ENCODE peak calls at places on chromosomes 2 and 18, in four cellular contexts. B is K562, R is GM12878, S is H1. M is an unnamed sample.

GRCh38 chr2:16334886-16335605 is 330.6 kb downstream of the CYRIA start:
- DNase-seq in B (no peak), R (no peak), S (no peak), M (no peak)

GRCh38 chr18:22200611-22201225 is 31.3 kb downstream of the GATA6 start:
- DNase-seq in R (no peak), B (no peak), S (no peak), M (no peak)

GRCh38 chr2:62499430-62500060 is 6.5 kb downstream of the TMEM17 start:
- DNase-seq in B (no peak), S (no peak), R (no peak), M (no peak)

GRCh38 chr18:44325903-44326650 is 354.6 kb upstream of the SETBP1 start:
- DNase-seq in B (peak), S (peak), R (no peak), M (no peak)

GRCh38 chr2:25460261-25460905 is 118.7 kb upstream of the DNMT3A start:
- DNase-seq in S (no peak), B (no peak), R (no peak), M (no peak)

GRCh38 chr2:170271340-170271739 is 93.4 kb downstream of the MYO3B start:
- DNase-seq in S (no peak), B (peak), R (no peak), M (no peak)

GRCh38 chr2:62216616-62217015 is 20.7 kb downstream of the B3GNT2 start:
- DNase-seq in S (no peak), B (peak), R (no peak), M (no peak)

GRCh38 chr2:112156152-112156986 is 18.2 kb downstream of the FBLN7 start:
- DNase-seq in S (no peak), R (no peak), B (no peak), M (no peak)

GRCh38 chr2:99940963-99941362 is 201.4 kb downstream of the AFF3 start:
- DNase-seq in S (no peak), B (no peak), R (no peak), M (no peak)

GRCh38 chr18:58516514-58517285 is 112.2 kb downstream of the ALPK2 start:
- DNase-seq in R (no peak), S (no peak), B (no peak), M (no peak)

GRCh38 chr2:203225423-203226039 is 13.3 kb upstream of the CYP20A1 start:
- DNase-seq in S (peak), R (no peak), B (peak), M (peak)

GRCh38 chr2:20215183-20216040 is 9.5 kb downstream of the SDC1 start:
- DNase-seq in B (no peak), S (no peak), R (no peak), M (no peak)

GRCh38 chr2:203777030-203777429 is 70.6 kb downstream of the CD28 start:
- DNase-seq in B (no peak), S (no peak), R (no peak), M (no peak)

GRCh38 chr2:72952961-72953360 is 35.6 kb downstream of the EMX1 start:
- DNase-seq in B (no peak), S (no peak), R (no peak), M (no peak)

GRCh38 chr18:4450065-4450676 is 4.9 kb downstream of the DLGAP1 start:
- DNase-seq in R (no peak), B (no peak), S (no peak), M (no peak)

GRCh38 chr2:112634153-112634873 is 11.4 kb upstream of the SLC20A1 start:
- DNase-seq in B (no peak), S (no peak), R (no peak), M (no peak)

GRCh38 chr2:128322651-128323491 is 4.2 kb upstream of the HS6ST1 start:
- DNase-seq in B (no peak), S (peak), R (no peak), M (no peak)

GRCh38 chr2:235160281-235160805 is 208.5 kb downstream of the SH3BP4 start:
- DNase-seq in S (no peak), R (no peak), B (no peak), M (no peak)

GRCh38 chr2:42859006-42859552 is 66.7 kb upstream of the HAAO start:
- DNase-seq in B (peak), R (peak), S (peak), M (peak)

GRCh38 chr18:55838841-55839240 is 250.8 kb upstream of the TCF4 start:
- DNase-seq in B (no peak), S (no peak), R (no peak), M (no peak)

GRCh38 chr2:3169106-3169870 is 208.3 kb downstream of the EIPR1 start:
- DNase-seq in S (no peak), R (no peak), B (no peak), M (no peak)

GRCh38 chr2:106566050-106566449 is 78.9 kb downstream of the CD8B2 start:
- DNase-seq in R (no peak), B (no peak), S (no peak), M (no peak)

GRCh38 chr2:133504566-133505505 is 63.4 kb downstream of the NCKAP5 start:
- DNase-seq in R (no peak), S (no peak), B (no peak), M (no peak)

GRCh38 chr2:70960833-70961647 is 17.4 kb upstream of the ANKRD53 start:
- DNase-seq in S (peak), R (no peak), B (peak), M (no peak)

GRCh38 chr2:151053661-151053990 is 208.0 kb downstream of the RBM43 start:
- DNase-seq in B (no peak), R (no peak), S (no peak), M (no peak)

GRCh38 chr2:178734518-178734917 is 72.7 kb downstream of the TTN start:
- DNase-seq in S (no peak), B (no peak), R (no peak), M (no peak)

GRCh38 chr2:40273623-40274236 is 178.2 kb downstream of the SLC8A1 start:
- DNase-seq in B (no peak), S (no peak), R (no peak), M (no peak)

GRCh38 chr18:57087985-57088384 is 58.9 kb upstream of the BOD1L2 start:
- DNase-seq in S (no peak), B (no peak), R (no peak), M (peak)
- TF ChIP-seq EGR1 in S (no peak), B (no peak), R (no peak), M (no peak)

GRCh38 chr2:23803275-23803964 is 123.5 kb downstream of the ATAD2B start:
- DNase-seq in R (no peak), B (no peak), S (no peak), M (no peak)
- TF ChIP-seq EGR1 in R (no peak), B (no peak), S (no peak), M (no peak)

DNA sequence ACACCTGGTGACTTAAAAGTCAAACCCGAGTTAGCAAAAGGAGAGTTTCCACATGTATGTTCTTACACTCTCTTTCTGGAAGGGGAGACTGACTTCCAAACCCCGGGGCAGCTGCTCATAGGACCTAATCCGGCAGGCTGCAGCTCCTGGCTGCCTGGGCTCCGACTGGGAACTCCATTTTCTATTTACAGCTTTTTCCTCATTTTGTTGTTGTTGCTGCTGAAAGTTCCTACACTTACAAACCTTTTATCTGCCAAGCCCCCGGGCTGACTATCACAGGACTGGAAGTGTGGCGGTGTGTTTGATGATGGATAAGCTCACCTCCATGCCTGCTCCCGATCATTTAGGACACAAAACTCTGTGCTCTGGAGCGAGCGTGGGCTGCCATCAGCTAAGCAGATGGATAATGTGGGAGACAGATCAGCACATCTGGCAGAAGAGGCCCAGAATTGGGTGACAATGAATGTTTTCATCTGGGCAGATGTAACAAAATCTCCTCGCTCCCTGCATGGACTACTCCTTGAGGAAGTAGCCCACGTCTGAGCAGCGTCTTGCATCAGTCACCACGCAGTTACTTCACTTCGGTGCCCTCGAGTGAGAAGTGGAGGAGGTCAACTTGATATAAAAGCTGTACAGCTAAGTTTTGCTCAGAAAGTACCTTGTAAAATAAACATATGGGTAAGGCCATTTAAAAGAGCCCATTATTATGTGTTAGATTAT is 114.4 kb upstream of the COPS8 start:
- DNase-seq in B (no peak), S (no peak), R (no peak), M (no peak)
- TF ChIP-seq EGR1 in B (no peak), S (no peak), R (no peak), M (no peak)

DNA sequence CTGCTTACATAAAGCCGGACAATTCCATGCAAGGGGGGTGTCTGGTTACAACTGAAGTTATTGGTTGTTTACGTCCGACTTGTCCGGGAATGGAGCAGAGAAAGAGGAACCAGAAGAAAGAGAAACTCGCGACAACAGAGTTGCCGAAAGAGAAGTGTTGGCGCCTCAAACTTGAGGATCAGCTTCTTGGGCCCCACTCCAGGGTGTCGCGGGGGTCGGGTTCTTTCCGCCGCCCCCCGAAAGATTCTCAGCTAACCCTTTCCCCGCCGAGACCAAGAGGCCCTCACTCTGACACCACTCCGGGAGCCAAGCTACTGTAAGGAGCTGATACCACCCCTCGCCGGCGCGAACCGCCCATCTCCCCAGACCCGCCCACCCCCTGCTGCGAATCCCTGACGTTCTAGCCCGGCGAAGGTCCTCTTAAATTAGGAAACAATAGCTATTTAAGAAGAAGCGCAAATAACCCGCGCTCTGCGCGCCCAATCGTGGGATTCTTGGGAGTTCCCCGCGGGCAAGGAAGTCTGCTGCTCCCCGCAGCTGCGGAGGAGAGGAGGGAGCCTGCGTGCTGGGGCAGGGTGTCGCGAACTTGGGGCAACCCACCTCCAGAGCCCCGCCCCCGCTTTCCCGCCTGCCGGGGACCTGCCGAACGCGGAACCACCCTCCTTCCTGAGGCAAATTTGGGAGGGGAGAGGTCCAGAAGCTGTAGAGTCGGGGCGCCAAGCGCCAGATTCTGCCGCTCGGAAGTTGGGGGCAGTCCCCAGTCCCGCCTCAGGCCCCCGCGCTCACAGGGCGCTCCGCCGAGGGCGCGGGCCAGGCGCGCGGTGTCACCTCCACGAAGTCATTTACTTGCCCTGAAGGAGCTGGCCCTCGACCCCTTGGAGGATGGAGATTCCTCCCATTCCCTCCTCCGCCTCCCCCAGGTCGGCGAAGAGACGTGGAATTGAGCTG is 8.5 kb upstream of the SP9 start:
- DNase-seq in R (no peak), S (peak), B (peak), M (no peak)
- TF ChIP-seq EGR1 in R (no peak), S (peak), B (peak), M (no peak)

GRCh38 chr18:9019135-9019534 is 83.4 kb upstream of the NDUFV2 start:
- DNase-seq in B (no peak), S (no peak), R (no peak), M (no peak)
- TF ChIP-seq EGR1 in B (no peak), S (no peak), R (no peak), M (no peak)

GRCh38 chr2:224359569-224359968 is 42.3 kb downstream of the FAM124B start:
- DNase-seq in R (no peak), B (peak), S (peak), M (no peak)

GRCh38 chr2:224357098-224357901 is 44.6 kb downstream of the FAM124B start:
- DNase-seq in B (peak), S (peak), R (peak), M (peak)

GRCh38 chr2:224363281-224363680 is 38.6 kb downstream of the FAM124B start:
- DNase-seq in B (no peak), S (no peak), R (no peak), M (no peak)

GRCh38 chr2:224362094-224362493 is 39.8 kb downstream of the FAM124B start:
- DNase-seq in S (no peak), B (no peak), R (no peak), M (no peak)

GRCh38 chr2:224360801-224361251 is 41.1 kb downstream of the FAM124B start:
- DNase-seq in R (no peak), S (no peak), B (no peak), M (no peak)
- TF ChIP-seq EGR1 in R (no peak), S (no peak), B (no peak), M (no peak)

DNA sequence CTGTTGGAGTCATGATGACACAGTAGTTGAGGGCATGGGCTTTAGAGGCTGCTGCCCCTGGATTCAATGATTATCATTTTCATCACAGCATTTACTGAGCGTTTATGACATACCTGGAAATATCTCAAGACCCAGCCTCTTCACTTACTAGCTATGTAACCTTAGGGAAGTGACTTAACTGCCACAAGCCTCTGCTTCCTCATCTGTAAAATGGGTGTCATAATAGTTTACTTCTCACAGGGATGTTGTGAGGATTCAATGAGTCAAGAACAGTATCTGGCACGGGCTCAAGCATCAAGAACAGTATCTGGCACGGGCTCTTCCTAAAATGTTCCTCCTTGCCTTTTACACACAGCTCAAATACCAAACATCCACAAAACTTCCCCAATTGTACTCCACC is 31.3 kb downstream of the LGALSL start:
- DNase-seq in B (no peak), S (no peak), R (no peak), M (no peak)
- TF ChIP-seq EGR1 in B (no peak), S (no peak), R (no peak), M (no peak)

M was measured in HCT116.